ENCODE peak calls at places on chromosomes 1 and 21, in six cellular contexts. C is iris pigment epithelial cell, W is uterus, N is NCI-H69, B is neural crest cell, T is body of pancreas. I is an unnamed sample.

GRCh38 chr1:193569696-193570269 is 383.4 kb upstream of the B3GALT2 start:
- DNase-seq in C (peak), W (no peak), N (no peak), B (no peak), T (no peak), I (peak)

GRCh38 chr1:198105185-198105584 is 51.6 kb upstream of the NEK7 start:
- DNase-seq in C (no peak), W (no peak), N (no peak), B (no peak), T (no peak), I (no peak)

GRCh38 chr1:5297199-5297877 is 642.9 kb downstream of the AJAP1 start:
- DNase-seq in C (no peak), W (peak), N (no peak), B (no peak), T (peak), I (no peak)

GRCh38 chr21:36589352-36589971 is 109.5 kb upstream of the SIM2 start:
- DNase-seq in C (peak), W (peak), N (peak), B (no peak), T (peak), I (peak)

GRCh38 chr1:189782280-189782679 is 695.4 kb downstream of the BRINP3 start:
- DNase-seq in C (no peak), W (no peak), N (peak), B (no peak), T (no peak), I (no peak)

GRCh38 chr1:2975466-2976179 is 45.6 kb upstream of the ACTRT2 start:
- DNase-seq in C (no peak), W (no peak), N (no peak), B (no peak), T (no peak), I (peak)

GRCh38 chr21:46122241-46122671 is 24.3 kb downstream of the COL6A2 start:
- DNase-seq in C (peak), W (peak), N (no peak), B (no peak), T (peak), I (peak)

GRCh38 chr21:46599251-46599572 is 5.7 kb downstream of the S100B start:
- DNase-seq in C (peak), W (no peak), N (no peak), B (peak), T (no peak), I (peak)

GRCh38 chr1:228490120-228491078 is 3.2 kb downstream of the RNF187 start:
- DNase-seq in C (no peak), W (no peak), N (peak), B (no peak), T (no peak), I (no peak)

GRCh38 chr1:204853446-204853845 is 17.2 kb upstream of the NFASC start:
- DNase-seq in C (no peak), W (no peak), N (peak), B (no peak), T (no peak), I (no peak)

GRCh38 chr1:18199462-18199861 is 91.9 kb downstream of the IGSF21 start:
- DNase-seq in C (no peak), W (no peak), N (peak), B (no peak), T (no peak), I (no peak)

GRCh38 chr1:26911399-26912146 is 2.2 kb downstream of the NR0B2 start:
- DNase-seq in C (no peak), W (no peak), N (no peak), B (no peak), T (peak), I (no peak)

GRCh38 chr1:204885288-204885711 is 14.6 kb downstream of the NFASC start:
- DNase-seq in C (no peak), W (peak), N (no peak), B (no peak), T (peak), I (peak)

GRCh38 chr1:32743380-32744062 is 41.0 kb upstream of the SYNC start:
- DNase-seq in C (no peak), W (no peak), N (no peak), B (no peak), T (peak), I (no peak)

GRCh38 chr1:200342511-200343400 is 67.1 kb downstream of the ZNF281 start:
- DNase-seq in C (peak), W (no peak), N (no peak), B (no peak), T (no peak), I (peak)

GRCh38 chr1:223033658-223034057 is 109.4 kb downstream of the TLR5 start:
- DNase-seq in C (no peak), W (no peak), N (no peak), B (no peak), T (no peak), I (peak)

GRCh38 chr21:36499578-36500471 is 19.9 kb upstream of the CLDN14 start:
- DNase-seq in C (peak), W (peak), N (peak), B (no peak), T (peak), I (peak)

I was measured in fibroblast of mammary gland.